ENCODE peak calls at places on chromosomes 13 and 19, in seven cellular contexts. W, J, S, I, K, Y and R are unnamed samples.

GRCh38 chr19:16078759-16079707 is 2.7 kb downstream of the TPM4 start:
- DNase-seq in J (peak; percentile 95), W (no peak), I (no peak), Y (peak; percentile 35), S (no peak), K (peak; percentile 97), R (no peak)

GRCh38 chr19:46860846-46861690 is at the start of gene ARHGAP35:
- DNase-seq in W (no peak), Y (no peak), K (peak; percentile 70), J (no peak), S (no peak), I (no peak), R (peak; percentile 84)

GRCh38 chr13:21014666-21015170 is 46.7 kb downstream of the LATS2 start:
- DNase-seq in I (no peak), W (no peak), Y (no peak), S (no peak), K (peak; percentile 77), J (peak; percentile 57), R (no peak)

GRCh38 chr19:40717880-40718773 is 1.2 kb downstream of the ITPKC start:
- DNase-seq in S (no peak), W (no peak), J (no peak), Y (no peak), K (no peak), I (no peak), R (no peak)

GRCh38 chr13:61727714-61728275 is 312.1 kb upstream of the PCDH20 start:
- DNase-seq in W (no peak), S (no peak), J (peak; percentile 11), I (no peak), Y (no peak), K (no peak), R (no peak)

GRCh38 chr19:10871711-10872550 is 578 bp downstream of the CARM1 start:
- DNase-seq in J (no peak), Y (no peak), W (no peak), K (no peak), S (peak; percentile 39), I (no peak), R (peak; percentile 26)

GRCh38 chr13:110306340-110306959 is 507 bp downstream of the COL4A1 start:
- DNase-seq in I (no peak), J (no peak), S (no peak), Y (no peak), W (no peak), K (no peak), R (no peak)

GRCh38 chr19:3272952-3273351 is 48.5 kb downstream of the CELF5 start:
- DNase-seq in W (no peak), S (no peak), K (no peak), I (no peak), J (no peak), Y (no peak), R (no peak)

GRCh38 chr13:23945612-23946011 is 48.3 kb upstream of the C1QTNF9B start:
- DNase-seq in W (no peak), I (no peak), S (no peak), Y (no peak), K (no peak), J (no peak), R (no peak)

GRCh38 chr13:102877285-102877684 is 31.5 kb downstream of the ERCC5 start:
- DNase-seq in I (no peak), Y (no peak), S (no peak), K (no peak), J (no peak), W (no peak), R (no peak)